ENCODE peak calls at places on chromosomes 11 and 22, in four cellular contexts. One of them, this sample, is unnamed.

GRCh38 chr11:43268161-43268560 is 43.6 kb upstream of the API5 start:
- DNase-seq in SK-N-SH: no peak
- DNase-seq in DND-41: no peak
- DNase-seq in fibroblast of lung: no peak
- DNase-seq in this sample: no peak

GRCh38 chr11:103850419-103851165 is 185.8 kb upstream of the DDI1 start:
- DNase-seq in SK-N-SH: no peak
- DNase-seq in DND-41: no peak
- DNase-seq in fibroblast of lung: peak; percentile 27
- DNase-seq in this sample: no peak

GRCh38 chr11:105720096-105720495 is 110.2 kb downstream of the GRIA4 start:
- DNase-seq in DND-41: no peak
- DNase-seq in SK-N-SH: no peak
- DNase-seq in fibroblast of lung: no peak
- DNase-seq in this sample: no peak

GRCh38 chr11:2300290-2300935 is 1.3 kb downstream of the C11orf21 start:
- DNase-seq in DND-41: peak; percentile 6
- DNase-seq in fibroblast of lung: no peak
- DNase-seq in SK-N-SH: no peak
- DNase-seq in this sample: no peak

GRCh38 chr11:68321293-68322030 is 9.1 kb downstream of the LRP5 start:
- DNase-seq in DND-41: no peak
- DNase-seq in fibroblast of lung: no peak
- DNase-seq in SK-N-SH: no peak
- DNase-seq in this sample: peak; percentile 55

GRCh38 chr11:1879941-1880720 is 11.6 kb downstream of the PRR33 start:
- DNase-seq in fibroblast of lung: peak; percentile 28
- DNase-seq in SK-N-SH: peak; percentile 25
- DNase-seq in DND-41: no peak
- DNase-seq in this sample: no peak

GRCh38 chr11:94885133-94885532 is 88.2 kb downstream of the CWC15 start:
- DNase-seq in DND-41: no peak
- DNase-seq in SK-N-SH: no peak
- DNase-seq in fibroblast of lung: no peak
- DNase-seq in this sample: peak; percentile 68

GRCh38 chr11:133832096-133833081 is 12.9 kb downstream of the SPATA19 start:
- DNase-seq in SK-N-SH: peak; percentile 56
- DNase-seq in fibroblast of lung: no peak
- DNase-seq in DND-41: no peak
- DNase-seq in this sample: no peak

GRCh38 chr11:110710520-110711381 is 1.5 kb downstream of the ARHGAP20 start:
- DNase-seq in SK-N-SH: peak; percentile 47
- DNase-seq in fibroblast of lung: peak; percentile 43
- DNase-seq in DND-41: no peak
- DNase-seq in this sample: no peak

GRCh38 chr11:24963879-24964278 is 467.0 kb downstream of the LUZP2 start:
- DNase-seq in SK-N-SH: no peak
- DNase-seq in DND-41: no peak
- DNase-seq in fibroblast of lung: peak; percentile 31
- DNase-seq in this sample: no peak

GRCh38 chr11:131910491-131911387 is 540.3 kb downstream of the NTM start:
- DNase-seq in fibroblast of lung: peak; percentile 48
- DNase-seq in SK-N-SH: peak; percentile 73
- DNase-seq in DND-41: no peak
- DNase-seq in this sample: peak; percentile 60

GRCh38 chr11:130426223-130427048 is 2.0 kb downstream of the ADAMTS8 start:
- DNase-seq in fibroblast of lung: no peak
- DNase-seq in SK-N-SH: no peak
- DNase-seq in DND-41: no peak
- DNase-seq in this sample: no peak

GRCh38 chr11:11332141-11332710 is 20.8 kb downstream of the CSNK2A3 start:
- DNase-seq in DND-41: no peak
- DNase-seq in SK-N-SH: no peak
- DNase-seq in fibroblast of lung: no peak
- DNase-seq in this sample: peak; percentile 50

GRCh38 chr11:124481365-124482323 is 36.1 kb upstream of the OR8B8 start:
- DNase-seq in fibroblast of lung: peak; percentile 39
- DNase-seq in DND-41: peak; percentile 48
- DNase-seq in SK-N-SH: peak; percentile 4
- DNase-seq in this sample: peak; percentile 7

GRCh38 chr11:58888579-58888978 is 44.1 kb upstream of the GLYATL2 start:
- DNase-seq in fibroblast of lung: no peak
- DNase-seq in DND-41: no peak
- DNase-seq in SK-N-SH: no peak
- DNase-seq in this sample: no peak

GRCh38 chr11:74460065-74460464 is 7.3 kb downstream of the KCNE3 start:
- DNase-seq in SK-N-SH: no peak
- DNase-seq in fibroblast of lung: no peak
- DNase-seq in DND-41: no peak
- DNase-seq in this sample: no peak

GRCh38 chr11:1460396-1460795 is 26.2 kb downstream of the MOB2 start:
- DNase-seq in SK-N-SH: no peak
- DNase-seq in fibroblast of lung: peak; percentile 86
- DNase-seq in DND-41: no peak
- DNase-seq in this sample: no peak

DNA sequence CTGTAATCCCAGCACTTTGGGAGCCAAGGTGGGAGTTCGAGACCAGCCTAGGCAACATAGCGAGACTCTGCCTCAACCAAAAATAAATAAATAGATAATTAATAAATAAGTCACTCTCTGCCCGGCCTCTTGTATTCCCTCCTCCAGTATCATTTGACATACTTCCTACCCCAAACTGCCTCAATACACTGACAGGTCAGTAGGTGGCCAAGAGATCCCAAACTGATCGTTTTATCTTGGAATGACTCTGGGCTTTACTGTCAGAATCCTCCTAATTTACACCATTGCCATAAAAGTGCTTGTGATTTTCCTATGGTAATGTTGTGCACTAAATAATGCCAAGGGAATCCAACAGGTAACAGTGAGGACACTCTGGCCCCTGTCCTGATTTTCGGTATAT is 94.2 kb downstream of the PDHX start:
- DNase-seq in SK-N-SH: no peak
- DNase-seq in fibroblast of lung: no peak
- DNase-seq in DND-41: no peak
- DNase-seq in this sample: no peak
- H3K27ac ChIP-seq in SK-N-SH: no peak overlapping the region
- H3K27ac ChIP-seq in fibroblast of lung: no peak overlapping the region
- H3K27ac ChIP-seq in DND-41: no peak overlapping the region
- H3K27ac ChIP-seq in this sample: peak overlapping the region; percentile 84

GRCh38 chr11:39675171-39675570 is 1784.3 kb downstream of the LRRC4C start:
- DNase-seq in fibroblast of lung: no peak
- DNase-seq in DND-41: no peak
- DNase-seq in SK-N-SH: no peak
- DNase-seq in this sample: no peak

GRCh38 chr11:39684155-39684554 is 1775.3 kb downstream of the LRRC4C start:
- DNase-seq in fibroblast of lung: no peak
- DNase-seq in SK-N-SH: no peak
- DNase-seq in DND-41: no peak
- DNase-seq in this sample: no peak

GRCh38 chr11:39673994-39674393 is 1785.5 kb downstream of the LRRC4C start:
- DNase-seq in DND-41: no peak
- DNase-seq in fibroblast of lung: no peak
- DNase-seq in SK-N-SH: no peak
- DNase-seq in this sample: no peak

GRCh38 chr11:39681428-39681827 is 1778.0 kb downstream of the LRRC4C start:
- DNase-seq in DND-41: no peak
- DNase-seq in fibroblast of lung: no peak
- DNase-seq in SK-N-SH: no peak
- DNase-seq in this sample: no peak

GRCh38 chr11:39678996-39679395 is 1780.5 kb downstream of the LRRC4C start:
- DNase-seq in DND-41: no peak
- DNase-seq in fibroblast of lung: no peak
- DNase-seq in SK-N-SH: no peak
- DNase-seq in this sample: peak; percentile 89
- H2AFZ ChIP-seq in DND-41: no peak overlapping the region
- H2AFZ ChIP-seq in fibroblast of lung: no peak overlapping the region
- H2AFZ ChIP-seq in SK-N-SH: no peak overlapping the region
- H2AFZ ChIP-seq in this sample: no peak overlapping the region

GRCh38 chr22:36404436-36404835 is 16.7 kb upstream of the MYH9 start:
- DNase-seq in SK-N-SH: no peak
- DNase-seq in DND-41: no peak
- DNase-seq in fibroblast of lung: no peak
- DNase-seq in this sample: no peak

GRCh38 chr22:36405221-36405631 is 17.5 kb upstream of the MYH9 start:
- DNase-seq in DND-41: peak; percentile 48
- DNase-seq in SK-N-SH: no peak
- DNase-seq in fibroblast of lung: no peak
- DNase-seq in this sample: no peak

GRCh38 chr22:36406139-36406538 is 18.4 kb upstream of the MYH9 start:
- DNase-seq in DND-41: peak; percentile 51
- DNase-seq in SK-N-SH: no peak
- DNase-seq in fibroblast of lung: no peak
- DNase-seq in this sample: no peak

GRCh38 chr22:36406721-36407120 is 19.0 kb upstream of the MYH9 start:
- DNase-seq in SK-N-SH: no peak
- DNase-seq in DND-41: no peak
- DNase-seq in fibroblast of lung: no peak
- DNase-seq in this sample: no peak

DNA sequence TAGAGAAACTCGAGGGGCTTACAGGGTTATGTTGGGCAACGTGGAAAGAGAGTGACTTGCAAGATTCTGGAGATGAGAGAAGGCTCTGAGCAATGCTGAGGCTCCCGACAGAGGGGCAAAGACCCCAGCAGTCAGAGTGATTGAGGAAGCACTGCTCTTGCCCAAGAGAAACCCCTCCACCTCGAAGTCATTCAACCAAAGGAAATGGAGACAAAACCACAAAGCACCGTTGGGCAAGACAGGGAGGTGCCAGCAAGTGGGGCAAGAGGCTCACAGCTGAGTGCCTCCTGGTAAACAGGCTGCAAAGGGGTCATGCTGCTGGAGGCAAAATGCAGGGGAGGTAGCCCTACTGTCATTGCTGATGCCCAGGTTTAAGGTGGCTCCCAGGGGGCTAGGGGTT is 17.9 kb upstream of the MYH9 start:
- DNase-seq in fibroblast of lung: peak; percentile 45
- DNase-seq in SK-N-SH: no peak
- DNase-seq in DND-41: peak; percentile 89
- DNase-seq in this sample: peak; percentile 63
- H3K4me1 ChIP-seq in fibroblast of lung: no peaks in the 10 kb centered on the region
- H3K4me1 ChIP-seq in SK-N-SH: no peaks in the 10 kb centered on the region
- H3K4me1 ChIP-seq in DND-41: peaks cover 32% of the 10 kb centered on the region
- H3K4me1 ChIP-seq in this sample: peaks cover 22% of the 10 kb centered on the region

GRCh38 chr11:63978551-63979235 is 4.3 kb downstream of the COX8A start:
- DNase-seq in fibroblast of lung: no peak
- DNase-seq in DND-41: no peak
- DNase-seq in SK-N-SH: no peak
- DNase-seq in this sample: no peak
- H3K27ac ChIP-seq in fibroblast of lung: no peak overlapping the region
- H3K27ac ChIP-seq in DND-41: no peak overlapping the region
- H3K27ac ChIP-seq in SK-N-SH: no peak overlapping the region
- H3K27ac ChIP-seq in this sample: no peak overlapping the region

GRCh38 chr22:40281717-40282116 is 64.6 kb upstream of the ADSL start:
- DNase-seq in SK-N-SH: no peak
- DNase-seq in DND-41: no peak
- DNase-seq in fibroblast of lung: no peak
- DNase-seq in this sample: peak; percentile 63
- H2AFZ ChIP-seq in SK-N-SH: no peak overlapping the region
- H2AFZ ChIP-seq in DND-41: no peak overlapping the region
- H2AFZ ChIP-seq in fibroblast of lung: no peak overlapping the region
- H2AFZ ChIP-seq in this sample: no peak overlapping the region

GRCh38 chr11:35313066-35313765 is 106.1 kb downstream of the SLC1A2 start:
- DNase-seq in fibroblast of lung: no peak
- DNase-seq in DND-41: no peak
- DNase-seq in SK-N-SH: no peak
- DNase-seq in this sample: no peak
- H3K4me1 ChIP-seq in fibroblast of lung: no peaks in the 10 kb centered on the region
- H3K4me1 ChIP-seq in DND-41: no peaks in the 10 kb centered on the region
- H3K4me1 ChIP-seq in SK-N-SH: no peaks in the 10 kb centered on the region
- H3K4me1 ChIP-seq in this sample: no peaks in the 10 kb centered on the region

GRCh38 chr11:44634401-44635281 is 69.2 kb downstream of the CD82 start:
- DNase-seq in fibroblast of lung: peak; percentile 86
- DNase-seq in SK-N-SH: peak; percentile 90
- DNase-seq in DND-41: peak; percentile 18
- DNase-seq in this sample: peak; percentile 61
- H3K27ac ChIP-seq in fibroblast of lung: no peak overlapping the region
- H3K27ac ChIP-seq in SK-N-SH: peak overlapping the region; percentile 80
- H3K27ac ChIP-seq in DND-41: no peak overlapping the region
- H3K27ac ChIP-seq in this sample: no peak overlapping the region

DNA sequence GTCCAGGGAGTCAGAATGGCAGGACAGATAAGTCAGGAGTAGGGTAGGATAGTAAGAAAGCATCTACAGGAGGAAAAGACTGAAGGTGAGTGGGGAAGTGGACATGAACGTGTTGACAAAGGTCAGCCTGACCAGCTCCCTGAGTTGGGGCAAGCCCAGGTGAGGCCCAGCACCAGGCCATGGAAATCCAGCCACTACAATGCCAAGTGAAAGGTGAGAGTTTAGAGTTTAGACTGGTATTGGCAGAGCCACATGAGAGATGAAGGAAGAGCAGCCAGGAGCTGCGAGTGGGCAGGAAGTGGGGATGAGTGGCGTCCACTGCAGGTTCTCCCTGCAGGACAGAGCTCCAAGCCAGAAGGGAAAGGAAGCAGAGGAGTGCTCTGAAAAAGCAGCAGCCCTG is 16.5 kb upstream of the SMCO4 start:
- DNase-seq in DND-41: no peak
- DNase-seq in SK-N-SH: no peak
- DNase-seq in fibroblast of lung: no peak
- DNase-seq in this sample: no peak
- H2AFZ ChIP-seq in DND-41: no peak overlapping the region
- H2AFZ ChIP-seq in SK-N-SH: no peak overlapping the region
- H2AFZ ChIP-seq in fibroblast of lung: no peak overlapping the region
- H2AFZ ChIP-seq in this sample: no peak overlapping the region